ENCODE peak calls at places on chromosomes 16 and 17, in six cellular contexts. One of them, this sample, is unnamed.

GRCh38 chr17:5821057-5821456 is 236.7 kb upstream of the NLRP1 start:
- DNase-seq in sigmoid colon: no peak
- DNase-seq in A549: no peak
- DNase-seq in tibial nerve: no peak
- DNase-seq in SK-N-SH: no peak
- DNase-seq in ovary: no peak
- DNase-seq in this sample: peak

GRCh38 chr17:65994679-65995078 is 197.3 kb downstream of the CEP112 start:
- DNase-seq in SK-N-SH: no peak
- DNase-seq in A549: no peak
- DNase-seq in tibial nerve: no peak
- DNase-seq in sigmoid colon: no peak
- DNase-seq in ovary: no peak
- DNase-seq in this sample: no peak

GRCh38 chr17:50691550-50692447 is 15.9 kb downstream of the ANKRD40 start:
- DNase-seq in tibial nerve: no peak
- DNase-seq in ovary: no peak
- DNase-seq in A549: no peak
- DNase-seq in SK-N-SH: no peak
- DNase-seq in sigmoid colon: no peak
- DNase-seq in this sample: no peak

GRCh38 chr16:73048292-73049050 is 543 bp upstream of the ZFHX3 start:
- DNase-seq in sigmoid colon: peak
- DNase-seq in tibial nerve: peak
- DNase-seq in SK-N-SH: peak
- DNase-seq in A549: no peak
- DNase-seq in ovary: peak
- DNase-seq in this sample: no peak

GRCh38 chr17:58311429-58311894 is 17.1 kb downstream of the TSPOAP1 start:
- DNase-seq in SK-N-SH: peak
- DNase-seq in ovary: no peak
- DNase-seq in tibial nerve: no peak
- DNase-seq in sigmoid colon: no peak
- DNase-seq in A549: no peak
- DNase-seq in this sample: no peak

GRCh38 chr17:66963521-66964082 is 905 bp upstream of the CACNG4 start:
- DNase-seq in SK-N-SH: peak
- DNase-seq in ovary: no peak
- DNase-seq in tibial nerve: no peak
- DNase-seq in sigmoid colon: no peak
- DNase-seq in A549: no peak
- DNase-seq in this sample: no peak

GRCh38 chr17:60141111-60142018 is 8.4 kb upstream of the CA4 start:
- DNase-seq in sigmoid colon: no peak
- DNase-seq in SK-N-SH: peak
- DNase-seq in ovary: no peak
- DNase-seq in tibial nerve: no peak
- DNase-seq in A549: no peak
- DNase-seq in this sample: no peak

GRCh38 chr17:79609175-79609589 is 1.7 kb downstream of the RBFOX3 start:
- DNase-seq in A549: no peak
- DNase-seq in tibial nerve: no peak
- DNase-seq in SK-N-SH: peak
- DNase-seq in sigmoid colon: no peak
- DNase-seq in ovary: no peak
- DNase-seq in this sample: no peak

GRCh38 chr17:15742921-15743320 is 10.8 kb downstream of the TBC1D26 start:
- DNase-seq in sigmoid colon: no peak
- DNase-seq in tibial nerve: no peak
- DNase-seq in A549: no peak
- DNase-seq in SK-N-SH: no peak
- DNase-seq in ovary: no peak
- DNase-seq in this sample: no peak

GRCh38 chr16:66503030-66503429 is 46.9 kb downstream of the TK2 start:
- DNase-seq in tibial nerve: peak
- DNase-seq in ovary: peak
- DNase-seq in sigmoid colon: peak
- DNase-seq in SK-N-SH: no peak
- DNase-seq in A549: no peak
- DNase-seq in this sample: no peak

GRCh38 chr16:17942067-17942466 is 394.5 kb downstream of the NPIPA8 start:
- DNase-seq in A549: no peak
- DNase-seq in tibial nerve: no peak
- DNase-seq in sigmoid colon: no peak
- DNase-seq in ovary: no peak
- DNase-seq in SK-N-SH: no peak
- DNase-seq in this sample: no peak

GRCh38 chr17:76670020-76670707 is 26.6 kb upstream of the ST6GALNAC1 start:
- DNase-seq in A549: no peak
- DNase-seq in sigmoid colon: peak
- DNase-seq in ovary: no peak
- DNase-seq in SK-N-SH: no peak
- DNase-seq in tibial nerve: no peak
- DNase-seq in this sample: no peak

GRCh38 chr17:12391468-12391867 is 274.2 kb upstream of the MYOCD start:
- DNase-seq in sigmoid colon: no peak
- DNase-seq in A549: no peak
- DNase-seq in SK-N-SH: no peak
- DNase-seq in ovary: no peak
- DNase-seq in tibial nerve: no peak
- DNase-seq in this sample: no peak

GRCh38 chr17:67079481-67079880 is 35.1 kb downstream of the CACNG1 start:
- DNase-seq in SK-N-SH: no peak
- DNase-seq in tibial nerve: no peak
- DNase-seq in sigmoid colon: no peak
- DNase-seq in ovary: no peak
- DNase-seq in A549: no peak
- DNase-seq in this sample: no peak

GRCh38 chr17:27106347-27106981 is 187.4 kb upstream of the WSB1 start:
- DNase-seq in ovary: no peak
- DNase-seq in A549: no peak
- DNase-seq in sigmoid colon: no peak
- DNase-seq in SK-N-SH: no peak
- DNase-seq in tibial nerve: no peak
- DNase-seq in this sample: no peak

GRCh38 chr16:3026003-3026378 is 2.2 kb downstream of the THOC6 start:
- DNase-seq in ovary: no peak
- DNase-seq in sigmoid colon: no peak
- DNase-seq in SK-N-SH: no peak
- DNase-seq in A549: no peak
- DNase-seq in tibial nerve: no peak
- DNase-seq in this sample: no peak

GRCh38 chr17:27751166-27751565 is 49.2 kb downstream of the NOS2 start:
- DNase-seq in ovary: peak
- DNase-seq in SK-N-SH: no peak
- DNase-seq in A549: no peak
- DNase-seq in tibial nerve: no peak
- DNase-seq in sigmoid colon: no peak
- DNase-seq in this sample: no peak

GRCh38 chr16:4266372-4266771 is 6.5 kb downstream of the TFAP4 start:
- DNase-seq in tibial nerve: no peak
- DNase-seq in ovary: no peak
- DNase-seq in SK-N-SH: peak
- DNase-seq in A549: peak
- DNase-seq in sigmoid colon: no peak
- DNase-seq in this sample: no peak

GRCh38 chr16:31877876-31878642 is 4.5 kb downstream of the ZNF267 start:
- DNase-seq in sigmoid colon: no peak
- DNase-seq in A549: no peak
- DNase-seq in SK-N-SH: no peak
- DNase-seq in tibial nerve: no peak
- DNase-seq in ovary: no peak
- DNase-seq in this sample: no peak

GRCh38 chr16:84557504-84557903 is 53.0 kb upstream of the MEAK7 start:
- DNase-seq in SK-N-SH: no peak
- DNase-seq in ovary: no peak
- DNase-seq in tibial nerve: no peak
- DNase-seq in sigmoid colon: no peak
- DNase-seq in A549: no peak
- DNase-seq in this sample: no peak

GRCh38 chr17:8740486-8740885 is 4.2 kb downstream of the CCDC42 start:
- DNase-seq in ovary: no peak
- DNase-seq in sigmoid colon: no peak
- DNase-seq in A549: no peak
- DNase-seq in tibial nerve: no peak
- DNase-seq in SK-N-SH: no peak
- DNase-seq in this sample: no peak

GRCh38 chr17:55391244-55391757 is 30.3 kb downstream of the MMD start:
- DNase-seq in A549: no peak
- DNase-seq in sigmoid colon: no peak
- DNase-seq in ovary: no peak
- DNase-seq in tibial nerve: no peak
- DNase-seq in SK-N-SH: no peak
- DNase-seq in this sample: no peak

GRCh38 chr17:18319604-18320256 is 4.6 kb downstream of the SMCR8 start:
- DNase-seq in SK-N-SH: peak
- DNase-seq in A549: peak
- DNase-seq in ovary: no peak
- DNase-seq in tibial nerve: no peak
- DNase-seq in sigmoid colon: peak
- DNase-seq in this sample: no peak

GRCh38 chr16:75616541-75617010 is 6.5 kb downstream of the ADAT1 start:
- DNase-seq in tibial nerve: no peak
- DNase-seq in ovary: no peak
- DNase-seq in sigmoid colon: no peak
- DNase-seq in SK-N-SH: no peak
- DNase-seq in A549: no peak
- DNase-seq in this sample: no peak

GRCh38 chr16:21277045-21277926 is 804 bp downstream of the CRYM start:
- DNase-seq in tibial nerve: no peak
- DNase-seq in SK-N-SH: no peak
- DNase-seq in A549: no peak
- DNase-seq in sigmoid colon: no peak
- DNase-seq in ovary: no peak
- DNase-seq in this sample: no peak

GRCh38 chr17:7307686-7308624 is 527 bp downstream of the EIF5A start:
- DNase-seq in sigmoid colon: no peak
- DNase-seq in tibial nerve: no peak
- DNase-seq in ovary: peak
- DNase-seq in SK-N-SH: peak
- DNase-seq in A549: peak
- DNase-seq in this sample: no peak

GRCh38 chr16:19694989-19695388 is 23.0 kb downstream of the KNOP1 start:
- DNase-seq in ovary: no peak
- DNase-seq in sigmoid colon: no peak
- DNase-seq in tibial nerve: no peak
- DNase-seq in SK-N-SH: no peak
- DNase-seq in A549: no peak
- DNase-seq in this sample: no peak

GRCh38 chr16:85041184-85041928 is 13.8 kb downstream of the KIAA0513 start:
- DNase-seq in sigmoid colon: no peak
- DNase-seq in ovary: no peak
- DNase-seq in SK-N-SH: no peak
- DNase-seq in A549: no peak
- DNase-seq in tibial nerve: no peak
- DNase-seq in this sample: no peak

GRCh38 chr17:78379134-78379497 is 667 bp downstream of the PGS1 start:
- DNase-seq in ovary: no peak
- DNase-seq in tibial nerve: no peak
- DNase-seq in SK-N-SH: no peak
- DNase-seq in sigmoid colon: no peak
- DNase-seq in A549: no peak
- DNase-seq in this sample: no peak

GRCh38 chr16:27721548-27722265 is 171.8 kb downstream of the KATNIP start:
- DNase-seq in sigmoid colon: peak
- DNase-seq in ovary: peak
- DNase-seq in SK-N-SH: peak
- DNase-seq in A549: no peak
- DNase-seq in tibial nerve: peak
- DNase-seq in this sample: peak
- TF ChIP-seq EP300 in sigmoid colon: no peak
- TF ChIP-seq EP300 in ovary: peak
- TF ChIP-seq EP300 in SK-N-SH: no peak
- TF ChIP-seq EP300 in A549: no peak
- TF ChIP-seq EP300 in tibial nerve: no peak
- TF ChIP-seq EP300 in this sample: no peak

GRCh38 chr16:60203525-60204124 is 1469.5 kb upstream of the GOT2 start:
- DNase-seq in SK-N-SH: peak
- DNase-seq in ovary: no peak
- DNase-seq in sigmoid colon: no peak
- DNase-seq in tibial nerve: no peak
- DNase-seq in A549: peak
- DNase-seq in this sample: no peak
- TF ChIP-seq EP300 in SK-N-SH: no peak
- TF ChIP-seq EP300 in ovary: no peak
- TF ChIP-seq EP300 in sigmoid colon: no peak
- TF ChIP-seq EP300 in tibial nerve: no peak
- TF ChIP-seq EP300 in A549: no peak
- TF ChIP-seq EP300 in this sample: no peak

GRCh38 chr16:5302372-5303114 is 204.9 kb upstream of the EEF2KMT start:
- DNase-seq in sigmoid colon: no peak
- DNase-seq in tibial nerve: no peak
- DNase-seq in SK-N-SH: no peak
- DNase-seq in ovary: no peak
- DNase-seq in A549: no peak
- DNase-seq in this sample: no peak

GRCh38 chr16:5296163-5296562 is 198.6 kb upstream of the EEF2KMT start:
- DNase-seq in ovary: no peak
- DNase-seq in sigmoid colon: no peak
- DNase-seq in SK-N-SH: no peak
- DNase-seq in tibial nerve: no peak
- DNase-seq in A549: no peak
- DNase-seq in this sample: peak

DNA sequence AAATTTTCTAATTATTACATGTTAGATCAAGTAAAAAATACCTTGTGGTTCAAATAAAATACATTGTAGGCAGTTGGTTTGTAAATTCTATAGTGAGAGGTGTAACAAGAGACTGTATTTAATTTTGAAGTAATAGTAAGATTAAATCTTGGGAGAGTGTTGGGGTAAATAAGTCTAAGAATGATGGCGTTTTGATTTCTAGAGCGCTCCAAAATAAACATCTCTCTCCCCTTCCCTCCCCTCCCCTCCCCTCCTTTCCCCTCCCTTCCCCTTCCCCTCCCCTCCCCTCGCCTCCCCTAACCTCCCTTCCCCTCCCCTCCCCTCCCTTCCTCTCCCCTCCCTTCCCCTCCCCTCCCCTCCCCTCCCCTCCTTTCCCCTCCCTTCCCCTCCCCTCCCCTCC is 200.6 kb upstream of the EEF2KMT start:
- DNase-seq in SK-N-SH: no peak
- DNase-seq in sigmoid colon: no peak
- DNase-seq in tibial nerve: no peak
- DNase-seq in ovary: no peak
- DNase-seq in A549: no peak
- DNase-seq in this sample: no peak
- TF ChIP-seq EP300 in SK-N-SH: no peak
- TF ChIP-seq EP300 in sigmoid colon: no peak
- TF ChIP-seq EP300 in tibial nerve: no peak
- TF ChIP-seq EP300 in ovary: no peak
- TF ChIP-seq EP300 in A549: no peak
- TF ChIP-seq EP300 in this sample: no peak

DNA sequence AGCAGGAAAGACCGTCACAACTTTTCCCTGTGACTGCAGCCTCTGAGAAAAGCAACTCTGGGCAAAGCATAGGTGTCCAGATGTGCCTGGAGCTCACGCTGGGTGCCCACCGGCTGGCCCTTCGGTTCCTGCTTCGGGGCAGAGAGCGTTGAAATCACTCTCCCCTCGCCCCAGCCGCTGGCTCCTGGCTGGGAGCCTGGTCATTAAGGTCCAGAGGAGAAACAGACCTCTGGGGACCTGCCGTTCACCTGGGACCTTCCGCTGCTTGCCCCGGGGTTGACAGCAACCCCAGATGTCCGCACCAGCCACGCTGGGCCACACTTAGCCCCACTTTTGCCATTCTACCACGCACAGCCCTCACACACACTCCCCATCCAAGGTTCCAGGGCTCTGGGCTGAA is 13.1 kb downstream of the MRM3 start:
- DNase-seq in SK-N-SH: no peak
- DNase-seq in A549: no peak
- DNase-seq in tibial nerve: no peak
- DNase-seq in ovary: no peak
- DNase-seq in sigmoid colon: no peak
- DNase-seq in this sample: no peak
- TF ChIP-seq EP300 in SK-N-SH: no peak
- TF ChIP-seq EP300 in A549: no peak
- TF ChIP-seq EP300 in tibial nerve: no peak
- TF ChIP-seq EP300 in ovary: no peak
- TF ChIP-seq EP300 in sigmoid colon: no peak
- TF ChIP-seq EP300 in this sample: no peak